ENCODE peak calls at places on chromosome 13, in ten cellular contexts. Y is IMR-90, D is uterus, X is endodermal cell, N is fibroblast of lung, C is SK-N-SH, W is lung, T is cardiac muscle cell, L is lower lobe of right lung, S is right lobe of liver. F is an unnamed sample.

GRCh38 chr13:107681611-107682010 is 533.7 kb downstream of the LIG4 start:
- DNase-seq in Y (no peak), D (no peak), X (no peak), N (no peak), C (peak; percentile 8), W (no peak), T (no peak), L (no peak), S (no peak), F (no peak)

GRCh38 chr13:44899967-44900366 is 89.3 kb downstream of the NUFIP1 start:
- DNase-seq in Y (no peak), D (no peak), X (no peak), N (no peak), C (peak; percentile 43), W (no peak), T (peak; percentile 28), L (no peak), S (no peak), F (no peak)

GRCh38 chr13:87080100-87080779 is 590.9 kb upstream of the SLITRK5 start:
- DNase-seq in Y (no peak), D (no peak), X (no peak), N (no peak), C (no peak), W (no peak), T (no peak), L (no peak), S (no peak), F (no peak)

GRCh38 chr13:66354880-66355279 is 875.3 kb downstream of the PCDH9 start:
- DNase-seq in Y (no peak), D (no peak), X (no peak), N (no peak), C (no peak), W (no peak), T (no peak), L (no peak), S (no peak), F (no peak)

GRCh38 chr13:105608132-105608531 is 927.3 kb downstream of the EFNB2 start:
- DNase-seq in Y (no peak), D (no peak), X (no peak), N (no peak), C (no peak), W (no peak), T (no peak), L (no peak), S (no peak), F (no peak)

GRCh38 chr13:50692396-50692915 is 151.0 kb downstream of the DLEU7 start:
- DNase-seq in Y (no peak), D (no peak), X (no peak), N (peak; percentile 52), C (no peak), W (no peak), T (no peak), L (no peak), S (no peak), F (no peak)

GRCh38 chr13:46613409-46614049 is 60.6 kb downstream of the LRCH1 start:
- DNase-seq in Y (peak; percentile 40), D (no peak), X (no peak), N (no peak), C (no peak), W (no peak), T (no peak), L (no peak), S (no peak), F (no peak)

GRCh38 chr13:28750187-28751045 is 31.6 kb upstream of the SLC46A3 start:
- DNase-seq in Y (no peak), D (no peak), X (peak; percentile 60), N (no peak), C (no peak), W (no peak), T (peak; percentile 42), L (no peak), S (no peak), F (no peak)

GRCh38 chr13:50170447-50171037 is 155.3 kb downstream of the KCNRG start:
- DNase-seq in Y (peak; percentile 21), D (no peak), X (no peak), N (no peak), C (no peak), W (no peak), T (peak; percentile 53), L (no peak), S (no peak), F (no peak)

GRCh38 chr13:48876289-48876688 is 99.4 kb upstream of the FNDC3A start:
- DNase-seq in Y (no peak), D (no peak), X (peak; percentile 66), N (no peak), C (no peak), W (no peak), T (no peak), L (no peak), S (no peak), F (no peak)

GRCh38 chr13:28637714-28638355 is 21.1 kb upstream of the POMP start:
- DNase-seq in Y (no peak), D (no peak), X (no peak), N (no peak), C (no peak), W (no peak), T (no peak), L (no peak), S (no peak), F (no peak)

GRCh38 chr13:72230131-72230530 is 363.1 kb upstream of the DACH1 start:
- DNase-seq in Y (no peak), D (no peak), X (no peak), N (no peak), C (no peak), W (no peak), T (no peak), L (no peak), S (no peak), F (no peak)

GRCh38 chr13:79222427-79223205 is 183.4 kb downstream of the RBM26 start:
- DNase-seq in Y (no peak), D (no peak), X (no peak), N (no peak), C (no peak), W (no peak), T (no peak), L (no peak), S (no peak), F (no peak)

GRCh38 chr13:111114362-111115050 is 604 bp upstream of the ARHGEF7 start:
- DNase-seq in Y (peak; percentile 43), D (peak; percentile 55), X (peak; percentile 81), N (peak; percentile 43), C (peak; percentile 77), W (no peak), T (peak; percentile 21), L (no peak), S (peak; percentile 55), F (peak; percentile 39)

GRCh38 chr13:105937451-105937850 is 598.0 kb downstream of the EFNB2 start:
- DNase-seq in Y (peak; percentile 28), D (no peak), X (no peak), N (no peak), C (peak; percentile 50), W (no peak), T (peak; percentile 20), L (no peak), S (no peak), F (no peak)

GRCh38 chr13:113937073-113937472 is 36.8 kb downstream of the C13orf46 start:
- DNase-seq in Y (no peak), D (no peak), X (no peak), N (no peak), C (no peak), W (no peak), T (no peak), L (no peak), S (no peak), F (no peak)
- H3K4me1 ChIP-seq in Y (peaks cover 7% of the 10 kb centered on the region), D (peaks cover 10% of the 10 kb centered on the region), X (peaks cover 2% of the 10 kb centered on the region), N (peaks cover 6% of the 10 kb centered on the region), C (no peaks in the 10 kb centered on the region), W (no peaks in the 10 kb centered on the region), T (peaks cover 5% of the 10 kb centered on the region), L (peaks cover 7% of the 10 kb centered on the region), S (no peaks in the 10 kb centered on the region), F (peaks cover 14% of the 10 kb centered on the region)

DNA sequence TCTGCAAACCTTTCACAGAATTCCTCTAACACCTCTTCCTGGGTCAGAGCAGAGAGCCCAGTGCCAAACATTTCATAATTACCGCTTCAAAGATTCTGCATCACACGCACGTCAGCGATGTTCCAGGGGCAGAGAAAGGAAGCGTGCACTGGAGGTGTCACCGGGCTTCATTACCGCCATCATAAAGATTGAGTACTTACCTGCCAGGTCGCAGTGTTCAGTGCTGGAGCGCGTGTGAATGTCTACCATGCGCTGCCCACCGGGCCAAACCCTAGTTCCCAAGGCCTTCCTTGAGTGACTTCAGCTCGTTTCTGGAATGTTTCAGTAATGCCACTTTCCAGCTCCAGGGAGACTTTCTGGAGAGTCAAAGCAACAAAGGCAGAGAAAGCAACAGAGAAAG is 104.4 kb downstream of the ZDHHC20 start:
- DNase-seq in Y (no peak), D (no peak), X (no peak), N (no peak), C (no peak), W (no peak), T (no peak), L (no peak), S (no peak), F (no peak)
- H3K27ac ChIP-seq in Y (no peak overlapping the region), D (no peak overlapping the region), X (no peak overlapping the region), N (no peak overlapping the region), C (no peak overlapping the region), W (no peak overlapping the region), T (no peak overlapping the region), L (no peak overlapping the region), S (no peak overlapping the region), F (no peak overlapping the region)

DNA sequence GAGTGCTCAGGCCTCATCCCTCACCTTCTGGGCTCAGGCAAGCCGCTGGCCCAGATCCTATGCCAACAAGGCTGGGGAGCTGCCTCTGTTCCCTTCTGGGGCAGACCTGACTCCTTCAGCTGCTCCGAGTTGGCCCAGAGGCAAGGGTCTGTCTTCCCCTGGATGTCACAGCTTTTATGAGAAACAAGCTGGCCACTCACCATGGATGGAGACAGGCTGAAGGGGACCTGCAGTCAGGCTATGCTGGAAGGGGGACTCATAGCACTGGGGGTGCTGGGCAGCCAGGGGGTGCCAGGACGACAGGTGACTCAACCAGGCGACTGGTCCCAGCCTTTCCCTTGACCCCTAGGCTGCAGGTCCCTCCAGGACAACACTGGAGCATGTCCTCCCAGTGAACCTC is 52.4 kb upstream of the C1QTNF9B start:
- DNase-seq in Y (no peak), D (no peak), X (no peak), N (no peak), C (peak; percentile 10), W (no peak), T (no peak), L (no peak), S (no peak), F (no peak)
- H3K4me1 ChIP-seq in Y (no peaks in the 10 kb centered on the region), D (no peaks in the 10 kb centered on the region), X (no peaks in the 10 kb centered on the region), N (no peaks in the 10 kb centered on the region), C (no peaks in the 10 kb centered on the region), W (no peaks in the 10 kb centered on the region), T (no peaks in the 10 kb centered on the region), L (no peaks in the 10 kb centered on the region), S (no peaks in the 10 kb centered on the region), F (no peaks in the 10 kb centered on the region)

DNA sequence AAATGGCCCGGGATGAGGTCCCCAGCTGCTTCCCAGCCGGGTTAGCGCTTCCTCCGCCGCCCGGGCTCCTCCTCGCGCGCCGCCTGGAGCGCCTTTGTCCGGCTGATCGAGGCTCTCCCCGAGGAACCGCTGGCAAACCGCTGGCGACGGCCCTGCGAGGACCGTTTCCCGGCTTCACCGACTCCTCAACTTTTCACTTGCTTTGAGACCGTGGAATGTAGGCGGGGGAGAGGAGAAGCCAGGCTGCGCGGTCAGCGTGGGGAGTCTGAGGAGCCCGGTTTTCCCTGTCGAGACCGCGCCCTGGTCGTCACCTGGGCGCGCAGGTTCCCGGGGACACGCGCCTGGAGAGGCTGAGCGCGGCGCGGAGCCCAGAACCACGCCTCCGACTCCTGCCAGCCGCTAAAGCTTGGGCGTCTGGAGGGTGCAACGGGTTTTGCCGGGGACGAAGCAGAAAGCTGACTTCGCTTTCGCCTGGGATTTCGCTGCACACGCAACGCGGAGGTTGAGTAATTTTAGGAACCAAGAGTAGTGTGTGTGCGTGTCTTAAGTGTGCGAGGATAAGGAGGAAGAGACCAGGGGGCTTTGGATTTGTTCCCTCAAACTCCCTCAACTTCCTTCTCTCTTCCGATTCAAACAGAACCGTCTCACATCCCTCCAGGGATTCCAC is 7.3 kb upstream of the DGKH start:
- DNase-seq in Y (peak; percentile 44), D (peak; percentile 39), X (peak; percentile 81), N (peak; percentile 64), C (peak; percentile 76), W (peak; percentile 48), T (peak; percentile 59), L (peak; percentile 69), S (peak; percentile 70), F (peak; percentile 40)
- H3K27ac ChIP-seq in Y (peak overlapping the region; percentile 74), D (peak overlapping the region; percentile 98), X (no peak overlapping the region), N (peak overlapping the region; percentile 70), C (peak overlapping the region; percentile 68), W (peak overlapping the region; percentile 78), T (peak overlapping the region; percentile 44), L (peak overlapping the region; percentile 95), S (no peak overlapping the region), F (peak overlapping the region; percentile 44)